ENCODE peak calls at places on chromosomes 13 and 19, in ten cellular contexts. L, A, W, M, U, T, S, F, R and P are unnamed samples.

GRCh38 chr13:109162248-109163051 is 533.0 kb downstream of the MYO16 start:
- DNase-seq in L (no peak), A (peak), W (peak), M (no peak), U (no peak), T (no peak), S (no peak), F (no peak), R (peak), P (no peak)

GRCh38 chr19:43634068-43634467 is 5.6 kb downstream of the CADM4 start:
- DNase-seq in L (no peak), A (no peak), W (no peak), M (no peak), U (no peak), T (no peak), S (no peak), F (no peak), R (no peak), P (no peak)

GRCh38 chr19:12603714-12604113 is 6.9 kb downstream of the ZNF490 start:
- DNase-seq in L (no peak), A (peak), W (no peak), M (no peak), U (no peak), T (no peak), S (no peak), F (peak), R (peak), P (no peak)

GRCh38 chr19:35063940-35064818 is 22.7 kb downstream of the HPN start:
- DNase-seq in L (no peak), A (no peak), W (no peak), M (no peak), U (no peak), T (no peak), S (peak), F (no peak), R (peak), P (no peak)

GRCh38 chr19:679418-680286 is 3.5 kb downstream of the FSTL3 start:
- DNase-seq in L (peak), A (peak), W (no peak), M (no peak), U (no peak), T (no peak), S (peak), F (no peak), R (peak), P (peak)

GRCh38 chr19:4929186-4929585 is 19.9 kb downstream of the UHRF1 start:
- DNase-seq in L (no peak), A (no peak), W (no peak), M (no peak), U (no peak), T (no peak), S (no peak), F (no peak), R (no peak), P (no peak)

GRCh38 chr13:110138009-110138699 is 168.8 kb downstream of the COL4A1 start:
- DNase-seq in L (peak), A (peak), W (peak), M (peak), U (no peak), T (no peak), S (peak), F (peak), R (peak), P (peak)

GRCh38 chr19:34332027-34332786 is 32.8 kb upstream of the GPI start:
- DNase-seq in L (no peak), A (no peak), W (no peak), M (no peak), U (no peak), T (no peak), S (peak), F (no peak), R (no peak), P (no peak)

GRCh38 chr13:19581675-19582074 is 20.3 kb upstream of the TPTE2 start:
- DNase-seq in L (no peak), A (no peak), W (no peak), M (no peak), U (no peak), T (no peak), S (no peak), F (no peak), R (no peak), P (no peak)

GRCh38 chr19:19575411-19575810 is 37.3 kb downstream of the CILP2 start:
- DNase-seq in L (no peak), A (no peak), W (no peak), M (no peak), U (no peak), T (peak), S (no peak), F (no peak), R (no peak), P (no peak)

GRCh38 chr19:55546822-55547614 is 1.7 kb upstream of the SBK3 start:
- DNase-seq in L (no peak), A (no peak), W (peak), M (no peak), U (no peak), T (no peak), S (peak), F (no peak), R (no peak), P (no peak)

GRCh38 chr13:52903320-52903719 is 54.9 kb upstream of the PCDH8 start:
- DNase-seq in L (no peak), A (peak), W (no peak), M (no peak), U (no peak), T (no peak), S (no peak), F (no peak), R (peak), P (no peak)

GRCh38 chr19:11091343-11092153 is 2.3 kb downstream of the LDLR start:
- DNase-seq in L (no peak), A (no peak), W (peak), M (peak), U (no peak), T (no peak), S (peak), F (no peak), R (no peak), P (no peak)